ENCODE peak calls at places on chromosomes 12 and 14, in nine cellular contexts. One of them, this sample, is unnamed.

GRCh38 chr12:24814379-24815086 is 134.4 kb downstream of the BCAT1 start:
- DNase-seq in fibroblast of pulmonary artery: no peak
- DNase-seq in tibial artery: no peak
- DNase-seq in A549: no peak
- DNase-seq in BE2C: no peak
- DNase-seq in activated CD8-positive, alpha-beta T cell treated with anti-CD3 and anti-CD28 coated beads for 36 hours: no peak
- DNase-seq in stomach: no peak
- DNase-seq in MCF 10A: no peak
- DNase-seq in RWPE1: no peak
- DNase-seq in this sample: no peak

GRCh38 chr12:52387859-52388258 is 2.4 kb upstream of the KRT84 start:
- DNase-seq in stomach: no peak
- DNase-seq in BE2C: no peak
- DNase-seq in RWPE1: no peak
- DNase-seq in A549: no peak
- DNase-seq in fibroblast of pulmonary artery: no peak
- DNase-seq in tibial artery: no peak
- DNase-seq in activated CD8-positive, alpha-beta T cell treated with anti-CD3 and anti-CD28 coated beads for 36 hours: no peak
- DNase-seq in MCF 10A: no peak
- DNase-seq in this sample: no peak

GRCh38 chr14:24887623-24888304 is 162.2 kb downstream of the STXBP6 start:
- DNase-seq in RWPE1: no peak
- DNase-seq in fibroblast of pulmonary artery: no peak
- DNase-seq in BE2C: no peak
- DNase-seq in MCF 10A: no peak
- DNase-seq in tibial artery: no peak
- DNase-seq in stomach: no peak
- DNase-seq in activated CD8-positive, alpha-beta T cell treated with anti-CD3 and anti-CD28 coated beads for 36 hours: no peak
- DNase-seq in A549: no peak
- DNase-seq in this sample: no peak

GRCh38 chr12:34209259-34209835 is 187.1 kb downstream of the ALG10 start:
- DNase-seq in fibroblast of pulmonary artery: no peak
- DNase-seq in A549: no peak
- DNase-seq in stomach: no peak
- DNase-seq in tibial artery: no peak
- DNase-seq in activated CD8-positive, alpha-beta T cell treated with anti-CD3 and anti-CD28 coated beads for 36 hours: no peak
- DNase-seq in BE2C: no peak
- DNase-seq in MCF 10A: no peak
- DNase-seq in RWPE1: no peak
- DNase-seq in this sample: no peak

GRCh38 chr14:95527392-95528002 is 7.4 kb upstream of the GLRX5 start:
- DNase-seq in A549: no peak
- DNase-seq in RWPE1: no peak
- DNase-seq in stomach: peak
- DNase-seq in activated CD8-positive, alpha-beta T cell treated with anti-CD3 and anti-CD28 coated beads for 36 hours: peak
- DNase-seq in MCF 10A: peak
- DNase-seq in fibroblast of pulmonary artery: peak
- DNase-seq in tibial artery: peak
- DNase-seq in BE2C: peak
- DNase-seq in this sample: no peak

GRCh38 chr12:128810182-128811127 is 13.3 kb downstream of the SLC15A4 start:
- DNase-seq in activated CD8-positive, alpha-beta T cell treated with anti-CD3 and anti-CD28 coated beads for 36 hours: peak
- DNase-seq in MCF 10A: no peak
- DNase-seq in RWPE1: no peak
- DNase-seq in BE2C: no peak
- DNase-seq in fibroblast of pulmonary artery: no peak
- DNase-seq in tibial artery: peak
- DNase-seq in A549: no peak
- DNase-seq in stomach: peak
- DNase-seq in this sample: no peak

GRCh38 chr14:93135399-93135798 is 19.7 kb upstream of the ITPK1 start:
- DNase-seq in MCF 10A: peak
- DNase-seq in fibroblast of pulmonary artery: no peak
- DNase-seq in A549: no peak
- DNase-seq in stomach: peak
- DNase-seq in RWPE1: no peak
- DNase-seq in tibial artery: no peak
- DNase-seq in activated CD8-positive, alpha-beta T cell treated with anti-CD3 and anti-CD28 coated beads for 36 hours: no peak
- DNase-seq in BE2C: no peak
- DNase-seq in this sample: no peak

GRCh38 chr14:75411194-75411552 is 16.6 kb upstream of the JDP2 start:
- DNase-seq in tibial artery: no peak
- DNase-seq in stomach: no peak
- DNase-seq in RWPE1: no peak
- DNase-seq in MCF 10A: no peak
- DNase-seq in activated CD8-positive, alpha-beta T cell treated with anti-CD3 and anti-CD28 coated beads for 36 hours: no peak
- DNase-seq in A549: no peak
- DNase-seq in BE2C: no peak
- DNase-seq in fibroblast of pulmonary artery: no peak
- DNase-seq in this sample: no peak

GRCh38 chr14:71202881-71203280 is 295.6 kb downstream of the PCNX1 start:
- DNase-seq in tibial artery: no peak
- DNase-seq in MCF 10A: no peak
- DNase-seq in RWPE1: no peak
- DNase-seq in activated CD8-positive, alpha-beta T cell treated with anti-CD3 and anti-CD28 coated beads for 36 hours: no peak
- DNase-seq in A549: no peak
- DNase-seq in BE2C: no peak
- DNase-seq in stomach: no peak
- DNase-seq in fibroblast of pulmonary artery: peak
- DNase-seq in this sample: no peak

GRCh38 chr12:96327889-96328288 is 72.3 kb downstream of the CDK17 start:
- DNase-seq in MCF 10A: peak
- DNase-seq in activated CD8-positive, alpha-beta T cell treated with anti-CD3 and anti-CD28 coated beads for 36 hours: no peak
- DNase-seq in A549: no peak
- DNase-seq in stomach: no peak
- DNase-seq in fibroblast of pulmonary artery: no peak
- DNase-seq in tibial artery: no peak
- DNase-seq in BE2C: no peak
- DNase-seq in RWPE1: no peak
- DNase-seq in this sample: no peak

GRCh38 chr14:73795974-73796373 is 55.7 kb upstream of the PTGR2 start:
- DNase-seq in BE2C: no peak
- DNase-seq in A549: peak
- DNase-seq in tibial artery: no peak
- DNase-seq in RWPE1: peak
- DNase-seq in activated CD8-positive, alpha-beta T cell treated with anti-CD3 and anti-CD28 coated beads for 36 hours: no peak
- DNase-seq in MCF 10A: peak
- DNase-seq in fibroblast of pulmonary artery: no peak
- DNase-seq in stomach: peak
- DNase-seq in this sample: no peak

GRCh38 chr12:111056618-111057521 is 136.5 kb upstream of the MYL2 start:
- DNase-seq in stomach: no peak
- DNase-seq in MCF 10A: no peak
- DNase-seq in fibroblast of pulmonary artery: no peak
- DNase-seq in activated CD8-positive, alpha-beta T cell treated with anti-CD3 and anti-CD28 coated beads for 36 hours: peak
- DNase-seq in tibial artery: no peak
- DNase-seq in RWPE1: no peak
- DNase-seq in A549: no peak
- DNase-seq in BE2C: no peak
- DNase-seq in this sample: no peak

GRCh38 chr14:21840765-21841164 is 167.1 kb upstream of the OR4E1 start:
- DNase-seq in stomach: no peak
- DNase-seq in BE2C: no peak
- DNase-seq in A549: no peak
- DNase-seq in activated CD8-positive, alpha-beta T cell treated with anti-CD3 and anti-CD28 coated beads for 36 hours: no peak
- DNase-seq in MCF 10A: peak
- DNase-seq in tibial artery: no peak
- DNase-seq in RWPE1: no peak
- DNase-seq in fibroblast of pulmonary artery: no peak
- DNase-seq in this sample: no peak

GRCh38 chr14:74401504-74402241 is 24.3 kb downstream of the SYNDIG1L start:
- DNase-seq in tibial artery: peak
- DNase-seq in BE2C: peak
- DNase-seq in MCF 10A: no peak
- DNase-seq in activated CD8-positive, alpha-beta T cell treated with anti-CD3 and anti-CD28 coated beads for 36 hours: peak
- DNase-seq in A549: no peak
- DNase-seq in fibroblast of pulmonary artery: no peak
- DNase-seq in RWPE1: no peak
- DNase-seq in stomach: peak
- DNase-seq in this sample: no peak

GRCh38 chr12:98637068-98637467 is 7.5 kb downstream of the IKBIP start:
- DNase-seq in stomach: no peak
- DNase-seq in MCF 10A: no peak
- DNase-seq in A549: no peak
- DNase-seq in BE2C: no peak
- DNase-seq in tibial artery: no peak
- DNase-seq in fibroblast of pulmonary artery: no peak
- DNase-seq in activated CD8-positive, alpha-beta T cell treated with anti-CD3 and anti-CD28 coated beads for 36 hours: no peak
- DNase-seq in RWPE1: no peak
- DNase-seq in this sample: no peak

DNA sequence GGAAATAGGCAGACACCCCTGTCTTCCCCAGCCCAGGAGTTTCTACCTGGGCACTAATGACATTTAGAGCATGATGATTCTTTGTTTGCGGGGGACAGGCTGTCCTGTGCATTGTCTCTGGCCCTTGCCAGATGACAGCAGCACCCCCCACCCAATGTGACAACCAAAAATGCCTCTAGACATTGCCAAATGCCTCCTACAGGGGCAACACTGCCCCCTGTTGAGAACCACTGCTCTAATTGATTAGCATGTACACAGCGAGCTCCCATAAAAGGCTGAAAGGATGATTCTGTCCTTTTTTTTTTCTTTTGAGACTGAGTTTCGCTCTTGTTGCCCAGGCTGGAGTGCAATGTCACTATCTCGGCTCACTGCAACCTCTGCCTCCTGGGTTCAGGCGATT is 50.5 kb downstream of the MAP1LC3B2 start:
- DNase-seq in RWPE1: no peak
- DNase-seq in BE2C: peak
- DNase-seq in fibroblast of pulmonary artery: peak
- DNase-seq in tibial artery: no peak
- DNase-seq in activated CD8-positive, alpha-beta T cell treated with anti-CD3 and anti-CD28 coated beads for 36 hours: peak
- DNase-seq in MCF 10A: no peak
- DNase-seq in stomach: no peak
- DNase-seq in A549: no peak
- DNase-seq in this sample: no peak
- TF ChIP-seq CTCF in RWPE1: no peak
- TF ChIP-seq CTCF in BE2C: peak
- TF ChIP-seq CTCF in fibroblast of pulmonary artery: peak
- TF ChIP-seq CTCF in tibial artery: no peak
- TF ChIP-seq CTCF in activated CD8-positive, alpha-beta T cell treated with anti-CD3 and anti-CD28 coated beads for 36 hours: peak
- TF ChIP-seq CTCF in MCF 10A: no peak
- TF ChIP-seq CTCF in stomach: no peak
- TF ChIP-seq CTCF in A549: peak
- TF ChIP-seq CTCF in this sample: peak

GRCh38 chr12:26694402-26694801 is 138.6 kb downstream of the ITPR2 start:
- DNase-seq in fibroblast of pulmonary artery: no peak
- DNase-seq in BE2C: no peak
- DNase-seq in MCF 10A: no peak
- DNase-seq in A549: no peak
- DNase-seq in activated CD8-positive, alpha-beta T cell treated with anti-CD3 and anti-CD28 coated beads for 36 hours: no peak
- DNase-seq in stomach: no peak
- DNase-seq in tibial artery: no peak
- DNase-seq in RWPE1: no peak
- DNase-seq in this sample: no peak
- TF ChIP-seq CTCF in fibroblast of pulmonary artery: no peak
- TF ChIP-seq CTCF in BE2C: no peak
- TF ChIP-seq CTCF in MCF 10A: no peak
- TF ChIP-seq CTCF in A549: no peak
- TF ChIP-seq CTCF in activated CD8-positive, alpha-beta T cell treated with anti-CD3 and anti-CD28 coated beads for 36 hours: no peak
- TF ChIP-seq CTCF in stomach: no peak
- TF ChIP-seq CTCF in tibial artery: no peak
- TF ChIP-seq CTCF in RWPE1: no peak
- TF ChIP-seq CTCF in this sample: no peak

DNA sequence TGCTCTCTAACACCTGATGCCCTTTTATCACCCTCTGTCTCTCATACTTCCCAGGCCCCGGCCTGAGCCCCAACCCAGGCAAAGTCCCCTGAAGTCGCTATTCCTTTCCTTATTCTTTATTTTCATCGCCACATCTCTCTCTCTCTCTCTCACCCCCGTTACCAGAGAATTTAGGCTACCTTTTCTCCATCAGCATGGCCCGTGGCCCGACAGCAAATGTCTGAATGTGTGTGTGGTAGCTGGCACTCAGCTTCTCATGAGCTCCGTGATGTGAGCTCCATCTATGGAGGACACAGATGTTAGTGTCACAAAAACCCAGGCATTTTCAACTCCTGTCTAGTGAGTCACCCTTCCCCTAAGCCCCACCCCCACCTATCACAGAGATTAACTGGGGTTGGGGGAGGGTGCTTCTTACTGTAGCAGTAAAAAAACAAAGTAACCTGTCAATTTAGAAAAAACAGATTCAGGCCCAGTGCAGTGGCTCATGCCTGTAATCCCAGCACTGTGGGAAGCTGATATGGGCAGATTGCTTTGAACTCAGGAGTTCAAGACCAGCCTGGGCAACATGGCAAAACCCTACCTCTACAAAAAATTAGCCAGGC is 53.8 kb downstream of the VCPKMT start:
- DNase-seq in activated CD8-positive, alpha-beta T cell treated with anti-CD3 and anti-CD28 coated beads for 36 hours: peak
- DNase-seq in stomach: peak
- DNase-seq in BE2C: peak
- DNase-seq in tibial artery: no peak
- DNase-seq in fibroblast of pulmonary artery: peak
- DNase-seq in A549: peak
- DNase-seq in MCF 10A: peak
- DNase-seq in RWPE1: peak
- DNase-seq in this sample: no peak
- TF ChIP-seq CTCF in activated CD8-positive, alpha-beta T cell treated with anti-CD3 and anti-CD28 coated beads for 36 hours: no peak
- TF ChIP-seq CTCF in stomach: no peak
- TF ChIP-seq CTCF in BE2C: peak
- TF ChIP-seq CTCF in tibial artery: no peak
- TF ChIP-seq CTCF in fibroblast of pulmonary artery: no peak
- TF ChIP-seq CTCF in A549: peak
- TF ChIP-seq CTCF in MCF 10A: peak
- TF ChIP-seq CTCF in RWPE1: no peak
- TF ChIP-seq CTCF in this sample: no peak

DNA sequence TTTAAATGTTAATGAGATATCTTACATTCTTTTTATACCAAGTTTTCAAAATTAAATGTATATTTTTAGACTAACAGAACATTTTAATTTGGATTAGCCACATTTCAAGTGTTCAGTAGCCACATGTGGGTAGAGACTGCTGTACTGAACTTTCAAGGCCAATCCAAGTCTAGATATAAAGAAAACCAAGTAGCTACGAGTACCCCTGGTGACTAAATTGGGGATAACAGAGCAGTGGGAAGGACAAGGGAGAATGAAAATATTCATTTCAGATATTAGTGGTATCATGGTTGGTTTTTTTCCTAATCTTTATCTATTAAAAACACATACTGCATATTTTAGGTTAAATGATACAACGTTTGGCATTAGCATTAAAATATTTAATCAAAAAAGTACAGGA is 69.4 kb upstream of the RHOJ start:
- DNase-seq in activated CD8-positive, alpha-beta T cell treated with anti-CD3 and anti-CD28 coated beads for 36 hours: no peak
- DNase-seq in BE2C: peak
- DNase-seq in A549: no peak
- DNase-seq in MCF 10A: peak
- DNase-seq in fibroblast of pulmonary artery: peak
- DNase-seq in RWPE1: peak
- DNase-seq in stomach: no peak
- DNase-seq in tibial artery: no peak
- DNase-seq in this sample: no peak
- TF ChIP-seq CTCF in activated CD8-positive, alpha-beta T cell treated with anti-CD3 and anti-CD28 coated beads for 36 hours: no peak
- TF ChIP-seq CTCF in BE2C: peak
- TF ChIP-seq CTCF in A549: no peak
- TF ChIP-seq CTCF in MCF 10A: peak
- TF ChIP-seq CTCF in fibroblast of pulmonary artery: peak
- TF ChIP-seq CTCF in RWPE1: no peak
- TF ChIP-seq CTCF in stomach: no peak
- TF ChIP-seq CTCF in tibial artery: no peak
- TF ChIP-seq CTCF in this sample: peak

This sample was measured in progenitor cell of endocrine pancreas.